ENCODE peak calls at places on chromosomes 1 and 21, in ten cellular contexts. Q, K, O, J, I, U, P, E, F and G are unnamed samples.

GRCh38 chr1:167675440-167675839 is 45.4 kb downstream of the RCSD1 start:
- DNase-seq in Q (no peak), K (no peak), O (no peak), J (no peak), I (no peak), U (no peak), P (no peak), E (no peak), F (no peak), G (no peak)

GRCh38 chr1:185292237-185292636 is 24.8 kb downstream of the IVNS1ABP start:
- DNase-seq in Q (no peak), K (no peak), O (no peak), J (no peak), I (no peak), U (no peak), P (no peak), E (no peak), F (no peak), G (no peak)

GRCh38 chr21:44845418-44846200 is 27.7 kb upstream of the SUMO3 start:
- DNase-seq in Q (peak; percentile 64), K (no peak), O (no peak), J (no peak), I (no peak), U (peak; percentile 81), P (peak; percentile 80), E (peak; percentile 51), F (peak; percentile 66), G (peak; percentile 40)

GRCh38 chr1:54337928-54338327 is 68.3 kb downstream of the SSBP3 start:
- DNase-seq in Q (no peak), K (no peak), O (no peak), J (no peak), I (no peak), U (no peak), P (peak; percentile 47), E (no peak), F (no peak), G (no peak)

GRCh38 chr1:115873184-115873583 is 32.3 kb upstream of the NHLH2 start:
- DNase-seq in Q (no peak), K (no peak), O (no peak), J (no peak), I (no peak), U (no peak), P (no peak), E (no peak), F (no peak), G (no peak)

GRCh38 chr1:21069549-21069948 is 107.1 kb downstream of the EIF4G3 start:
- DNase-seq in Q (no peak), K (no peak), O (no peak), J (no peak), I (no peak), U (no peak), P (peak; percentile 92), E (no peak), F (no peak), G (no peak)

GRCh38 chr1:200435200-200435780 is 25.5 kb upstream of the ZNF281 start:
- DNase-seq in Q (no peak), K (no peak), O (no peak), J (no peak), I (no peak), U (no peak), P (no peak), E (no peak), F (peak; percentile 72), G (no peak)

GRCh38 chr1:176110203-176110602 is 96.9 kb downstream of the COP1 start:
- DNase-seq in Q (no peak), K (no peak), O (no peak), J (no peak), I (no peak), U (no peak), P (no peak), E (no peak), F (no peak), G (no peak)

GRCh38 chr1:203346060-203346754 is 4.7 kb downstream of the FMOD start:
- DNase-seq in Q (no peak), K (no peak), O (no peak), J (no peak), I (no peak), U (no peak), P (no peak), E (no peak), F (no peak), G (no peak)

GRCh38 chr1:181548491-181548890 is 65.2 kb downstream of the CACNA1E start:
- DNase-seq in Q (no peak), K (no peak), O (no peak), J (no peak), I (no peak), U (no peak), P (no peak), E (no peak), F (no peak), G (no peak)

GRCh38 chr1:234067584-234067983 is 163.1 kb downstream of the SLC35F3 start:
- DNase-seq in Q (no peak), K (no peak), O (no peak), J (no peak), I (no peak), U (no peak), P (no peak), E (no peak), F (peak; percentile 65), G (no peak)

GRCh38 chr21:44525431-44526095 is 14.4 kb downstream of the KRTAP10-1 start:
- DNase-seq in Q (no peak), K (no peak), O (no peak), J (no peak), I (no peak), U (no peak), P (no peak), E (no peak), F (no peak), G (no peak)

GRCh38 chr1:156879876-156880275 is 13.6 kb upstream of the PEAR1 start:
- DNase-seq in Q (no peak), K (no peak), O (no peak), J (no peak), I (no peak), U (no peak), P (no peak), E (no peak), F (no peak), G (no peak)

GRCh38 chr1:193905288-193906085 is 719.1 kb upstream of the B3GALT2 start:
- DNase-seq in Q (no peak), K (no peak), O (no peak), J (no peak), I (no peak), U (no peak), P (no peak), E (no peak), F (peak; percentile 40), G (no peak)

GRCh38 chr1:160800645-160801408 is 4.9 kb downstream of the LY9 start:
- DNase-seq in Q (no peak), K (no peak), O (no peak), J (no peak), I (peak; percentile 31), U (no peak), P (no peak), E (no peak), F (no peak), G (peak; percentile 51)

GRCh38 chr1:94095744-94096469 is 25.0 kb downstream of the ABCA4 start:
- DNase-seq in Q (no peak), K (no peak), O (no peak), J (peak; percentile 16), I (no peak), U (no peak), P (peak; percentile 80), E (peak; percentile 22), F (no peak), G (no peak)

GRCh38 chr21:32991299-32991850 is 34.4 kb upstream of the OLIG2 start:
- DNase-seq in Q (no peak), K (no peak), O (no peak), J (no peak), I (no peak), U (no peak), P (no peak), E (no peak), F (no peak), G (no peak)

GRCh38 chr1:162672678-162673259 is 40.5 kb downstream of the DDR2 start:
- DNase-seq in Q (no peak), K (no peak), O (no peak), J (no peak), I (no peak), U (no peak), P (no peak), E (no peak), F (peak; percentile 1), G (no peak)
- H3K4me1 ChIP-seq in Q (no peaks in the 10 kb centered on the region), K (peaks cover 31% of the 10 kb centered on the region), O (no peaks in the 10 kb centered on the region), J (peaks cover 54% of the 10 kb centered on the region), I (no peaks in the 10 kb centered on the region), U (no peaks in the 10 kb centered on the region), P (peaks cover 81% of the 10 kb centered on the region), E (no peaks in the 10 kb centered on the region), F (peaks cover 35% of the 10 kb centered on the region), G (no peaks in the 10 kb centered on the region)

GRCh38 chr1:147769107-147769506 is 8.7 kb upstream of the GJA5 start:
- DNase-seq in Q (no peak), K (no peak), O (no peak), J (peak; percentile 31), I (no peak), U (no peak), P (no peak), E (no peak), F (no peak), G (no peak)
- H3K4me3 ChIP-seq in Q (no peak overlapping the region), K (no peak overlapping the region), O (no peak overlapping the region), J (peak overlapping the region; percentile 30), I (no peak overlapping the region), U (no peak overlapping the region), P (no peak overlapping the region), E (no peak overlapping the region), F (no peak overlapping the region), G (no peak overlapping the region)

DNA sequence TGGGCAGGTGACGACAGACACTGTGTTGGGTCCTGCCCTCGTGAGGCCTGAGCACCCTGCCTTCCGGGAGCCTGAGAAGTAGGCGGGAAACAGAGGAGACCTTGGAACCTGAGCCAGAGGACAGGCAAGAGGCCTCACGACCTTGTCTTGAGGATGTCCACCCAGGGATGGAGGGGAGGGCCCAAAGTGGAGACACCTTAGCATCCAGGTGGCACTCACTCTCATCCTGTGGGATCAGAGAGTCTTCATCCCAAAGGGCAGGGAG is 347.2 kb downstream of the NPHP4 start:
- DNase-seq in Q (no peak), K (no peak), O (no peak), J (no peak), I (no peak), U (no peak), P (no peak), E (no peak), F (no peak), G (no peak)
- H3K9me3 ChIP-seq in Q (no peaks in the 10 kb centered on the region), K (no peaks in the 10 kb centered on the region), O (no peaks in the 10 kb centered on the region), J (no peaks in the 10 kb centered on the region), I (no peaks in the 10 kb centered on the region), U (no peaks in the 10 kb centered on the region), P (no peaks in the 10 kb centered on the region), E (no peaks in the 10 kb centered on the region), F (no peaks in the 10 kb centered on the region), G (no peaks in the 10 kb centered on the region)

DNA sequence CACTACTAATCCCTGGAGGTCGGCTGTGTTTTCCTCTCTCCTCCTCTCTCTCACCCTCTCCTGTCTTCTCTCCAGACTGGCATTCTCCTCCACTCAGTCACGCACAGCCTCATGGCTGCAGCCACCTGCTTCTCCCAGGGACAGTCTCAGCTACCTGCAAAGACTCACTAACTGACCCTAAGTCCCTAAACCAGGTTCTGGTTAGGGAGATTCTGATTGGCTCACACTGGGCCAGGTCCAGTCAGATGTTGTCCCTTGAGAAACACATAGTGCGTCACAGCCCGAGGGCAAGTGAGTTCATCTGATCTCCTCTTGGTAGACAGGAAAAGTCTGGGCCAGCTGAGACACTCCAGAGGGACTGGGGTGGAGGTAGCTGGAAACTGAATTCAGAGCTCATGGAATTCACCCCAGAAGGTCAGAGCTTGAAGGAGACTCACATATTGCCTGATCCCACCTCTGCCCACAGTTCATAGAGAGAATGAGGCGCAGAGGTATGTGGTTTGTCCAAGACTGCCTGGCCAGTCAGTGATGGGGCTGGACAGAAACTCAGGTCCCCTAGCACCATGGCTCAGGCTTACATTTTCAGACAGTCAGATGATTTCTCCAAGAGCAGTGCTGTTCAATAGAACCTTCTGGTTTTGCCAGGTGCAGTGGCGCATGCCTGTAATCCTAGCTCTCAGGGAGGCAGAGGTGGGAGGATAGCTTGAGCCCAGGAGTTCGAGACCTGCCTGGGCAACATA is 40.4 kb upstream of the RPL11 start:
- DNase-seq in Q (no peak), K (no peak), O (peak; percentile 52), J (no peak), I (no peak), U (no peak), P (peak; percentile 80), E (peak; percentile 87), F (peak; percentile 14), G (no peak)
- H3K4me1 ChIP-seq in Q (no peaks in the 10 kb centered on the region), K (no peaks in the 10 kb centered on the region), O (no peaks in the 10 kb centered on the region), J (peaks cover 5% of the 10 kb centered on the region), I (no peaks in the 10 kb centered on the region), U (no peaks in the 10 kb centered on the region), P (peaks cover 10% of the 10 kb centered on the region), E (peaks cover 4% of the 10 kb centered on the region), F (no peaks in the 10 kb centered on the region), G (no peaks in the 10 kb centered on the region)